ENCODE peak calls at places on chromosomes 16 and 17, in nine cellular contexts. One of them, this sample, is unnamed.

GRCh38 chr17:4583796-4584124 is 569 bp upstream of the SMTNL2 start:
- DNase-seq in prostate gland: no peak
- DNase-seq in gastrocnemius medialis: no peak
- DNase-seq in ovary: peak; percentile 73
- DNase-seq in breast epithelium: no peak
- DNase-seq in CD4-positive, alpha-beta T cell: no peak
- DNase-seq in tibial artery: no peak
- DNase-seq in HL-60: no peak
- DNase-seq in DND-41: no peak
- DNase-seq in this sample: no peak

GRCh38 chr16:50862818-50863672 is 121.2 kb downstream of the CYLD start:
- DNase-seq in prostate gland: no peak
- DNase-seq in ovary: no peak
- DNase-seq in breast epithelium: no peak
- DNase-seq in DND-41: no peak
- DNase-seq in HL-60: no peak
- DNase-seq in CD4-positive, alpha-beta T cell: no peak
- DNase-seq in gastrocnemius medialis: no peak
- DNase-seq in tibial artery: no peak
- DNase-seq in this sample: no peak

GRCh38 chr17:29241015-29241963 is 5.4 kb upstream of the CRYBA1 start:
- DNase-seq in ovary: no peak
- DNase-seq in tibial artery: peak; percentile 78
- DNase-seq in DND-41: no peak
- DNase-seq in HL-60: peak; percentile 78
- DNase-seq in CD4-positive, alpha-beta T cell: no peak
- DNase-seq in prostate gland: no peak
- DNase-seq in gastrocnemius medialis: no peak
- DNase-seq in breast epithelium: peak; percentile 33
- DNase-seq in this sample: no peak

GRCh38 chr16:30980068-30980371 is 5.0 kb upstream of the HSD3B7 start:
- DNase-seq in ovary: no peak
- DNase-seq in gastrocnemius medialis: no peak
- DNase-seq in prostate gland: no peak
- DNase-seq in HL-60: no peak
- DNase-seq in CD4-positive, alpha-beta T cell: no peak
- DNase-seq in tibial artery: no peak
- DNase-seq in DND-41: no peak
- DNase-seq in breast epithelium: no peak
- DNase-seq in this sample: peak; percentile 46

GRCh38 chr17:37743612-37743874 is 1.3 kb downstream of the HNF1B start:
- DNase-seq in gastrocnemius medialis: no peak
- DNase-seq in prostate gland: no peak
- DNase-seq in CD4-positive, alpha-beta T cell: no peak
- DNase-seq in DND-41: no peak
- DNase-seq in tibial artery: no peak
- DNase-seq in ovary: no peak
- DNase-seq in HL-60: no peak
- DNase-seq in breast epithelium: no peak
- DNase-seq in this sample: peak; percentile 58

GRCh38 chr17:17506893-17507464 is 10.8 kb upstream of the RASD1 start:
- DNase-seq in ovary: no peak
- DNase-seq in prostate gland: no peak
- DNase-seq in CD4-positive, alpha-beta T cell: no peak
- DNase-seq in breast epithelium: no peak
- DNase-seq in tibial artery: no peak
- DNase-seq in HL-60: no peak
- DNase-seq in gastrocnemius medialis: no peak
- DNase-seq in DND-41: no peak
- DNase-seq in this sample: no peak

GRCh38 chr16:30816769-30817168 is 29.8 kb upstream of the ZNF629 start:
- DNase-seq in gastrocnemius medialis: no peak
- DNase-seq in prostate gland: no peak
- DNase-seq in HL-60: no peak
- DNase-seq in DND-41: no peak
- DNase-seq in ovary: no peak
- DNase-seq in CD4-positive, alpha-beta T cell: no peak
- DNase-seq in breast epithelium: no peak
- DNase-seq in tibial artery: no peak
- DNase-seq in this sample: no peak

GRCh38 chr17:82126479-82127314 is 28.7 kb upstream of the FASN start:
- DNase-seq in gastrocnemius medialis: no peak
- DNase-seq in HL-60: no peak
- DNase-seq in breast epithelium: no peak
- DNase-seq in DND-41: peak; percentile 90
- DNase-seq in ovary: no peak
- DNase-seq in tibial artery: no peak
- DNase-seq in CD4-positive, alpha-beta T cell: peak; percentile 82
- DNase-seq in prostate gland: no peak
- DNase-seq in this sample: no peak

GRCh38 chr17:15112881-15113617 is 152.1 kb downstream of the PMP22 start:
- DNase-seq in gastrocnemius medialis: no peak
- DNase-seq in CD4-positive, alpha-beta T cell: no peak
- DNase-seq in breast epithelium: no peak
- DNase-seq in ovary: no peak
- DNase-seq in DND-41: no peak
- DNase-seq in prostate gland: no peak
- DNase-seq in HL-60: no peak
- DNase-seq in tibial artery: no peak
- DNase-seq in this sample: no peak

GRCh38 chr17:79023886-79024771 is at the start of gene C1QTNF1:
- DNase-seq in HL-60: no peak
- DNase-seq in breast epithelium: no peak
- DNase-seq in DND-41: peak; percentile 85
- DNase-seq in ovary: peak; percentile 74
- DNase-seq in CD4-positive, alpha-beta T cell: no peak
- DNase-seq in gastrocnemius medialis: no peak
- DNase-seq in prostate gland: no peak
- DNase-seq in tibial artery: peak; percentile 69
- DNase-seq in this sample: peak; percentile 73

GRCh38 chr16:4936181-4936990 is 562 bp downstream of the PPL start:
- DNase-seq in CD4-positive, alpha-beta T cell: no peak
- DNase-seq in HL-60: no peak
- DNase-seq in tibial artery: peak; percentile 45
- DNase-seq in DND-41: no peak
- DNase-seq in ovary: peak; percentile 47
- DNase-seq in gastrocnemius medialis: no peak
- DNase-seq in breast epithelium: peak; percentile 57
- DNase-seq in prostate gland: peak; percentile 40
- DNase-seq in this sample: peak; percentile 76
- TF ChIP-seq CTCF in CD4-positive, alpha-beta T cell: no peak
- TF ChIP-seq CTCF in HL-60: no peak
- TF ChIP-seq CTCF in tibial artery: peak; percentile 11
- TF ChIP-seq CTCF in DND-41: no peak
- TF ChIP-seq CTCF in ovary: peak; percentile 27
- TF ChIP-seq CTCF in gastrocnemius medialis: no peak
- TF ChIP-seq CTCF in breast epithelium: peak; percentile 25
- TF ChIP-seq CTCF in prostate gland: peak; percentile 41
- TF ChIP-seq CTCF in this sample: peak; percentile 28

DNA sequence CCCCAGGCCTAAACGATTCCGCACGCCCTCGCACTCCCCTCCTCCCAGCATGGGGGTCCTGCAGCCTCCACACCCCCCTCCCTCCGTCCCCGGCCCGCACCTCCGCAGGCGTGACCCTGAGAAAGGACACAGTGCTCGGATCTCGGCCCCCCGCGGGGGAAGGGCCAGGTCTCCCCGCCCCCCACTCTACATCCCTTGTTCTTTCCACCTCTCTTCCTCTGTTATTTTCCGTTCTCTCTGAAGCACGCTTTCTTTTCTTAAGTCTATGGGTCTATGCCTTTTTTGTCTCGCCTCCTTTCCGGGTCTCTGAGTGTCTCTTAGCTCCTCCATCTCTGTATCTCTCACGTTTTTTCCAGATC is 2.0 kb upstream of the HES7 start:
- DNase-seq in tibial artery: no peak
- DNase-seq in CD4-positive, alpha-beta T cell: no peak
- DNase-seq in prostate gland: peak; percentile 17
- DNase-seq in gastrocnemius medialis: no peak
- DNase-seq in DND-41: no peak
- DNase-seq in HL-60: no peak
- DNase-seq in breast epithelium: no peak
- DNase-seq in ovary: no peak
- DNase-seq in this sample: no peak
- H3K27me3 ChIP-seq in tibial artery: no peaks in the 10 kb centered on the region
- H3K27me3 ChIP-seq in CD4-positive, alpha-beta T cell: peaks cover 24% of the 10 kb centered on the region
- H3K27me3 ChIP-seq in prostate gland: no peaks in the 10 kb centered on the region
- H3K27me3 ChIP-seq in gastrocnemius medialis: peaks cover 31% of the 10 kb centered on the region
- H3K27me3 ChIP-seq in DND-41: peaks cover 49% of the 10 kb centered on the region
- H3K27me3 ChIP-seq in HL-60: peaks cover 11% of the 10 kb centered on the region
- H3K27me3 ChIP-seq in breast epithelium: no peaks in the 10 kb centered on the region
- H3K27me3 ChIP-seq in ovary: no peaks in the 10 kb centered on the region
- H3K27me3 ChIP-seq in this sample: no peaks in the 10 kb centered on the region

DNA sequence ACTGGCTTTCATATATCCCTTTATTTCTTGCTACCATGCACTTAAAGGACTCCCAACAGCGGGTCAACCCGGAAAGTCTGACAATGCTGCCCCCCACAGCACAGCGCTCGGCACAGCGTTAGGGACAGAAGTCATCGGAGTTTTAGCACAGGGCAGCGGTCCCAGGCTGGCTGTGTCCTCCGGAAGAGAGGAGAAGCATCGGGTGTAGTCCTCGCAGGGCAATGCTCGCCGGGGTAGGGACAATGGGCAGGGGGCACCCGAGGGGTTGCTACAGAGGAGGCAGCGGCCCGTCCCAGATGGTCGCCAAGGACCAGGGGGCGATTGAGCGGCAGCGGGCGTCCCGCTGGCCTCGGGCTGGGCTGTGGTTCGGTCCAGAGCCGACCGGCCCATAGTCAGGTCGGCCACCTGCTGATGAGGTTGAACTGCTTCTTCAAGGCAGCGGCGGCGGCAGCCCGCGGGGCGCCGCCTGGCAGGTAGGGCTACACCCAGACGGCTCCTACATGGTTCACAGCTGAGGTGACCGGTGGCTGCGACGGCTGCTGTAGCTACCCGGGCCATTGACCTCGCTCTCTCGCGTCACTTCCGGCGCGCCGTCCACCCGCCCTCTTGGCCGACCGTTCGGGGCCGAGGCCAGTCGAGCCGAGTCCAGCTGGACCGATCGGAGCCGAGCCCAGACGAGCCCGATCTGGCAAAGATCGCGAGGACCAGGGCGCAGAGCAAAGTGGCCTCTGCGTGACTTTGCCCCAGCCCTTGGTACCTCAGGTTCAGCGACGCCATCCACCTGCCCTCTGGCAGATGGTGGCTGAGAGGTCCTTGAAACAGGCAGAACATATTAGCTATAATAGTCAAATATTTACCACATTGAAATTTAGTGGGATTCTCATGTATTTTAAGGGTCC is 4.7 kb upstream of the LCMT1 start:
- DNase-seq in ovary: peak; percentile 96
- DNase-seq in tibial artery: peak; percentile 95
- DNase-seq in breast epithelium: peak; percentile 93
- DNase-seq in prostate gland: peak; percentile 93
- DNase-seq in DND-41: no peak
- DNase-seq in HL-60: peak; percentile 71
- DNase-seq in CD4-positive, alpha-beta T cell: peak; percentile 47
- DNase-seq in gastrocnemius medialis: peak; percentile 93
- DNase-seq in this sample: peak; percentile 97
- TF ChIP-seq CTCF in ovary: peak; percentile 15
- TF ChIP-seq CTCF in tibial artery: peak; percentile 11
- TF ChIP-seq CTCF in breast epithelium: peak; percentile 17
- TF ChIP-seq CTCF in prostate gland: peak; percentile 4
- TF ChIP-seq CTCF in DND-41: no peak
- TF ChIP-seq CTCF in HL-60: no peak
- TF ChIP-seq CTCF in CD4-positive, alpha-beta T cell: peak; percentile 54
- TF ChIP-seq CTCF in gastrocnemius medialis: no peak
- TF ChIP-seq CTCF in this sample: no peak

GRCh38 chr17:59180626-59181025 is 25.1 kb downstream of the PRR11 start:
- DNase-seq in HL-60: no peak
- DNase-seq in prostate gland: no peak
- DNase-seq in DND-41: no peak
- DNase-seq in tibial artery: no peak
- DNase-seq in ovary: no peak
- DNase-seq in gastrocnemius medialis: no peak
- DNase-seq in breast epithelium: no peak
- DNase-seq in CD4-positive, alpha-beta T cell: no peak
- DNase-seq in this sample: no peak
- H3K27me3 ChIP-seq in HL-60: no peaks in the 10 kb centered on the region
- H3K27me3 ChIP-seq in prostate gland: no peaks in the 10 kb centered on the region
- H3K27me3 ChIP-seq in DND-41: no peaks in the 10 kb centered on the region
- H3K27me3 ChIP-seq in tibial artery: no peaks in the 10 kb centered on the region
- H3K27me3 ChIP-seq in ovary: no peaks in the 10 kb centered on the region
- H3K27me3 ChIP-seq in gastrocnemius medialis: no peaks in the 10 kb centered on the region
- H3K27me3 ChIP-seq in breast epithelium: no peaks in the 10 kb centered on the region
- H3K27me3 ChIP-seq in CD4-positive, alpha-beta T cell: no peaks in the 10 kb centered on the region
- H3K27me3 ChIP-seq in this sample: no peaks in the 10 kb centered on the region

DNA sequence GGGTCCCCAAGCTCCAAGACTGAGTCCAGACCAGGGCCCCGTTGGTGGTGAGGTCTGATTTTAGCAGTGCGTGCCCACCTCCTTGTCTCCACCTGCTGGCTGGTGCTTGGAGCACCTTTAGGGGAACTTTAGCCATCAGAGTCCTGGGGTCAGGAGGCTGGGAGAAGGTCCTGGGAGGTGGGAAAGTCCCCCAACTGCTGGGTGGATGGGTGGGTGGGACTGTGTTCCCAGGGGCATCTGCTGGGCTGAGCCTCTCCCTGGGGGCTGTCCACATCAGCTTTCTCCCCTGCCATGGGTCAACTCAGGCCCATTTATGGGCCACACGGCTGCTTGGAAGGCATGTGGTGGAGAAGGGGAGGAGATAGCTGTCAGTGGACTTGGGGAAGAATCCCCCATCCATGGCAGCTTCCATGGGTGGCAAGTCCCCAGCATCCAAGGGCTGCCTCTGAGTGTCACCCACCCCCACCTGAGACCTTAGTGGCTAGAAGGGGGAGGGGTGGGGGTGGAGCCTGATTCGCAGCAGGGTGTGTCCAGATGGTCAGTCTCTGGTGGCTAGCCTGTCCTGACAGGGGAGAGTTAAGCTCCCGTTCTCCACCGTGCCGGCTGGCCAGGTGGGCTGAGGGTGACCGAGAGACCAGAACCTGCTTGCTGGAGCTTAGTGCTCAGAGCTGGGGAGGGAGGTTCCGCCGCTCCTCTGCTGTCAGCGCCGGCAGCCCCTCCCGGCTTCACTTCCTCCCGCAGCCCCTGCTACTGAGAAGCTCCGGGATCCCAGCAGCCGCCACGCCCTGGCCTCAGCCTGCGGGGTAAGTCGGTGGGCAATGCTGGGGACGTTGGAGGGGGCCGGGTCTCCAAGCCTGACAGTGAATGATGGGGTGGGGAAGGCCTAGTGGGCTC is at the start of gene TRPV2:
- DNase-seq in tibial artery: no peak
- DNase-seq in gastrocnemius medialis: no peak
- DNase-seq in CD4-positive, alpha-beta T cell: peak; percentile 37
- DNase-seq in DND-41: peak; percentile 78
- DNase-seq in prostate gland: no peak
- DNase-seq in ovary: no peak
- DNase-seq in HL-60: no peak
- DNase-seq in breast epithelium: no peak
- DNase-seq in this sample: no peak
- TF ChIP-seq CTCF in tibial artery: peak; percentile 21
- TF ChIP-seq CTCF in gastrocnemius medialis: peak; percentile 18
- TF ChIP-seq CTCF in CD4-positive, alpha-beta T cell: peak; percentile 55
- TF ChIP-seq CTCF in DND-41: peak; percentile 57
- TF ChIP-seq CTCF in prostate gland: peak; percentile 10
- TF ChIP-seq CTCF in ovary: no peak
- TF ChIP-seq CTCF in HL-60: no peak
- TF ChIP-seq CTCF in breast epithelium: no peak
- TF ChIP-seq CTCF in this sample: peak; percentile 9

This sample was measured in pancreas.